ENCODE peak calls at places on chromosome 5, in five cellular contexts. B, I, U, F and W are unnamed samples.

GRCh38 chr5:128092144-128092543 is 8.6 kb downstream of the SLC12A2 start:
- DNase-seq in B (no peak), I (no peak), U (no peak), F (no peak), W (no peak)

GRCh38 chr5:124124711-124125229 is 612.8 kb downstream of the CSNK1G3 start:
- DNase-seq in B (no peak), I (no peak), U (no peak), F (peak; percentile 0), W (no peak)

GRCh38 chr5:138051441-138052296 is 18.8 kb upstream of the FAM13B start:
- DNase-seq in B (no peak), I (no peak), U (no peak), F (no peak), W (no peak)

GRCh38 chr5:151721812-151722391 is 35.2 kb upstream of the SPARC start:
- DNase-seq in B (no peak), I (no peak), U (no peak), F (no peak), W (no peak)

GRCh38 chr5:98846526-98846925 is 73.1 kb downstream of the RGMB start:
- DNase-seq in B (no peak), I (no peak), U (no peak), F (no peak), W (no peak)

GRCh38 chr5:60549841-60550240 is 150.1 kb downstream of the DEPDC1B start:
- DNase-seq in B (no peak), I (no peak), U (no peak), F (no peak), W (no peak)

GRCh38 chr5:6740586-6741150 is 27.4 kb downstream of the TENT4A start:
- DNase-seq in B (no peak), I (no peak), U (no peak), F (no peak), W (no peak)

GRCh38 chr5:87114631-87115030 is 153.1 kb upstream of the RASA1 start:
- DNase-seq in B (no peak), I (no peak), U (no peak), F (no peak), W (no peak)

GRCh38 chr5:149215478-149216042 is 56.1 kb upstream of the AFAP1L1 start:
- DNase-seq in B (no peak), I (no peak), U (no peak), F (peak; percentile 81), W (no peak)

GRCh38 chr5:169581580-169582227 is 1.9 kb upstream of the SPDL1 start:
- DNase-seq in B (peak; percentile 27), I (peak; percentile 43), U (peak; percentile 84), F (peak; percentile 61), W (peak; percentile 62)

GRCh38 chr5:31449175-31449574 is 82.7 kb downstream of the DROSHA start:
- DNase-seq in B (no peak), I (no peak), U (no peak), F (peak; percentile 61), W (no peak)

GRCh38 chr5:37938086-37938852 is 98.4 kb upstream of the GDNF start:
- DNase-seq in B (no peak), I (no peak), U (no peak), F (no peak), W (no peak)

GRCh38 chr5:960551-960950 is 48.1 kb upstream of the NKD2 start:
- DNase-seq in B (no peak), I (no peak), U (no peak), F (no peak), W (no peak)

GRCh38 chr5:14201325-14202061 is 58.4 kb downstream of the TRIO start:
- DNase-seq in B (no peak), I (no peak), U (no peak), F (peak; percentile 79), W (peak; percentile 82)

GRCh38 chr5:111126896-111127295 is 34.7 kb downstream of the WDR36 start:
- DNase-seq in B (no peak), I (no peak), U (no peak), F (no peak), W (no peak)

GRCh38 chr5:30698217-30698616 is 495.3 kb upstream of the CDH6 start:
- DNase-seq in B (no peak), I (no peak), U (no peak), F (no peak), W (no peak)

GRCh38 chr5:9350301-9350797 is 195.5 kb downstream of the SEMA5A start:
- DNase-seq in B (no peak), I (no peak), U (no peak), F (peak; percentile 25), W (peak; percentile 43)

GRCh38 chr5:96649938-96650540 is 12.1 kb upstream of the CAST start:
- DNase-seq in B (no peak), I (no peak), U (no peak), F (no peak), W (no peak)

GRCh38 chr5:37501152-37501551 is 122.0 kb downstream of the WDR70 start:
- DNase-seq in B (no peak), I (no peak), U (no peak), F (peak; percentile 7), W (peak; percentile 48)

GRCh38 chr5:56564451-56565223 is 250.7 kb upstream of the MAP3K1 start:
- DNase-seq in B (no peak), I (no peak), U (no peak), F (peak; percentile 73), W (peak; percentile 96)

GRCh38 chr5:83972909-83973308 is 252.3 kb upstream of the HAPLN1 start:
- DNase-seq in B (no peak), I (no peak), U (no peak), F (no peak), W (no peak)

GRCh38 chr5:147481857-147482256 is 28.0 kb downstream of the DPYSL3 start:
- DNase-seq in B (no peak), I (no peak), U (no peak), F (peak; percentile 78), W (peak; percentile 72)

GRCh38 chr5:96909003-96909402 is 26.9 kb upstream of the LNPEP start:
- DNase-seq in B (no peak), I (no peak), U (no peak), F (no peak), W (no peak)

GRCh38 chr5:111432828-111433536 is 79.4 kb downstream of the STARD4 start:
- DNase-seq in B (no peak), I (no peak), U (no peak), F (peak; percentile 46), W (no peak)

GRCh38 chr5:19795218-19795617 is 192.8 kb downstream of the CDH18 start:
- DNase-seq in B (peak; percentile 4), I (no peak), U (peak; percentile 60), F (peak; percentile 57), W (peak; percentile 5)

DNA sequence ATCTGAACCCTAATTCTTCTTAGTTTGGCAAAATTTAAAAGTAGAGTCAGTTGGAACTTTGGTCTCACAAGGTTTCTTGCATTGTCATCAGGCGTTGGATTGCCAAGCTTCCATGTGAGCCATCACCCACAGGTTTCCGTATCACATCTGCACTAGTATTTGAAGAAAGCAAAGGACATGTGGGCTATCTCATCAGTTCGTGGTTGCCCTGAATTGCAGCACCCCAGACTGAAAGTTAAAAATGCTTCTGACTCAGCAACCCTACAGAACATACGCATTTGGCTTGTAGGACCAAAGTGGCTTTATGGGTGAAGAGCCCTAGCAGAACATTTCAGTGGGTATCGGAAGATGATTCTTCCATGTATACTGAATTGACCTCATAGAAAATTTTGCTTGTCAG is 358.0 kb downstream of the ENC1 start:
- DNase-seq in B (no peak), I (no peak), U (no peak), F (no peak), W (no peak)
- H3K4me3 ChIP-seq in B (no peak overlapping the region), I (no peak overlapping the region), U (no peak overlapping the region), F (no peak overlapping the region), W (no peak overlapping the region)

GRCh38 chr5:66958126-66958983 is 238.2 kb downstream of the CD180 start:
- DNase-seq in B (no peak), I (no peak), U (no peak), F (peak; percentile 80), W (peak; percentile 55)
- H3K4me3 ChIP-seq in B (peak overlapping the region; percentile 6), I (peak overlapping the region; percentile 27), U (peak overlapping the region; percentile 29), F (peak overlapping the region; percentile 51), W (peak overlapping the region; percentile 58)

GRCh38 chr5:73501406-73501805 is 3.2 kb downstream of the BTF3 start:
- DNase-seq in B (no peak), I (no peak), U (no peak), F (no peak), W (no peak)

GRCh38 chr5:73497537-73498056 is 645 bp upstream of the BTF3 start:
- DNase-seq in B (no peak), I (no peak), U (no peak), F (no peak), W (peak; percentile 3)

GRCh38 chr5:73499187-73499586 is 945 bp downstream of the BTF3 start:
- DNase-seq in B (no peak), I (no peak), U (no peak), F (no peak), W (peak; percentile 20)

GRCh38 chr5:73498057-73498992 is at the start of gene BTF3:
- DNase-seq in B (peak; percentile 85), I (peak; percentile 96), U (peak; percentile 96), F (peak; percentile 97), W (peak; percentile 96)

DNA sequence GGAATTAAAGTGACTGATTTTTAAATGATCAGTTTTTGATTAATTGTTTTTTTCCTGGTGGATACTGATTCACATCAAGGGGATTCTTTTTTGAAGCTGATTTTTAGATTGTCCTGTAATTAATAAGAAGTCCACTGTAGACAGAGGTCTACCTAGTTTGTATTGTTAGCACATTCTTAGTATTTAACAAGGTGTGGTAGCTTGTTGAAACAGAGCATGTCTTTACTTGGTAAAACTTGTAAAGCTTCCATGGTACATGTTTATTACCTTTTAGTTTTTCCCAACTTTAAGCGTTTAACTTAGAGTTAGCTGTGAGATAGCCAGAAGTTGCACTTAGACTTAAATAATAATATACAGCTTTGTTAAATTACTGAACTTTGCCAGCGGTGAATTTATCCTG is 1.5 kb downstream of the BTF3 start:
- DNase-seq in B (no peak), I (no peak), U (no peak), F (no peak), W (no peak)
- H3K4me3 ChIP-seq in B (no peak overlapping the region), I (peak overlapping the region; percentile 64), U (peak overlapping the region; percentile 99), F (peak overlapping the region; percentile 79), W (peak overlapping the region; percentile 94)

GRCh38 chr5:165066751-165067150 is 1561.3 kb downstream of the MAT2B start:
- DNase-seq in B (no peak), I (no peak), U (no peak), F (no peak), W (no peak)
- H3K4me3 ChIP-seq in B (no peak overlapping the region), I (no peak overlapping the region), U (no peak overlapping the region), F (no peak overlapping the region), W (no peak overlapping the region)

DNA sequence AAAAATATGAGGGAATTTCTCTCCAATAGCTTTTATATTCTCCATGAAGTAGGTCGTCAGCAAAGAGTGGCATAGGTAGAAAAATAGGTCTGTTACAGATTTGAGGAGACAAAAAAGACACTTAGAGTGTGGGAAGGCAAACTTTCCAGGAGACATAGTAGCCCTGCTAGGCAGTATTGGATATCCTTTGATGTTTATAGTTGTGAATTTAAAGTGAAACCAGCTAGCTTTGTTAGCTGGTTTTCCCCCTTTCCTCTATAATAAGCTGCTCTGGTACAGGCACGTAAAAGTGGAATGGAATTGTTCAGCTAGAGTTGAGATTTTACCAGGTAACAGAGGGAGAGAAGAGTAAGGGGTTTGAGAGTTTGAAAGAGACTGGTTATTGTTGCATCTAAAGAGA is 17.1 kb upstream of the APC start:
- DNase-seq in B (no peak), I (no peak), U (no peak), F (no peak), W (no peak)
- H3K4me3 ChIP-seq in B (no peak overlapping the region), I (no peak overlapping the region), U (peak overlapping the region; percentile 8), F (no peak overlapping the region), W (no peak overlapping the region)

GRCh38 chr5:143064207-143064606 is 294.0 kb downstream of the ARHGAP26 start:
- DNase-seq in B (no peak), I (no peak), U (no peak), F (peak; percentile 57), W (peak; percentile 36)
- H3K4me3 ChIP-seq in B (no peak overlapping the region), I (no peak overlapping the region), U (no peak overlapping the region), F (no peak overlapping the region), W (no peak overlapping the region)